ENCODE peak calls at places on chromosomes 6 and 20, in seven cellular contexts. S is amygdala, U is left cardiac atrium, T is RWPE1, Y is iris pigment epithelial cell, D is hypothalamus, P is immature natural killer cell. V is an unnamed sample.

GRCh38 chr20:49661560-49662329 is 51.9 kb downstream of the B4GALT5 start:
- DNase-seq in U (no peak), T (no peak), P (peak), Y (peak), D (no peak), S (no peak), V (no peak)

GRCh38 chr6:168247456-168248147 is 72.0 kb downstream of the DACT2 start:
- DNase-seq in S (no peak), T (no peak), U (peak), D (peak), P (no peak), Y (no peak), V (no peak)

GRCh38 chr20:40511478-40511877 is 177.6 kb downstream of the MAFB start:
- DNase-seq in S (no peak), P (no peak), Y (no peak), T (peak), U (no peak), D (no peak), V (no peak)

GRCh38 chr6:142932788-142933362 is 12.1 kb downstream of the HIVEP2 start:
- DNase-seq in P (no peak), Y (no peak), D (no peak), S (no peak), T (no peak), U (no peak), V (no peak)

GRCh38 chr6:42104095-42104806 is 38.2 kb downstream of the C6orf132 start:
- DNase-seq in Y (peak), T (no peak), U (peak), D (peak), S (no peak), P (peak), V (peak)

GRCh38 chr6:169622618-169623017 is 79.2 kb downstream of the WDR27 start:
- DNase-seq in Y (peak), U (no peak), D (no peak), P (no peak), S (no peak), T (no peak), V (no peak)

GRCh38 chr6:110813338-110813737 is 1.9 kb downstream of the CDK19 start:
- DNase-seq in Y (no peak), D (no peak), S (no peak), U (no peak), T (no peak), P (no peak), V (no peak)

GRCh38 chr20:37535443-37536132 is 7.9 kb upstream of the BLCAP start:
- DNase-seq in U (no peak), S (no peak), P (no peak), D (no peak), Y (no peak), T (no peak), V (no peak)

GRCh38 chr6:10190042-10190441 is 224.8 kb downstream of the TFAP2A start:
- DNase-seq in T (no peak), S (no peak), P (no peak), D (no peak), U (no peak), Y (no peak), V (no peak)

GRCh38 chr20:20167704-20168103 is 115.4 kb downstream of the CFAP61 start:
- DNase-seq in D (no peak), T (no peak), Y (no peak), P (no peak), S (no peak), U (no peak), V (no peak)

GRCh38 chr6:10759884-10760329 is 12.3 kb downstream of the TMEM14B start:
- DNase-seq in T (peak), Y (peak), P (no peak), D (no peak), U (peak), S (no peak), V (peak)

V was measured in ovary.